ENCODE peak calls at places on chromosome 11, in ten cellular contexts. X is heart left ventricle, Z is hepatocyte, B is esophagus squamous epithelium, A is adrenal gland, M is GM23248, K is heart right ventricle, P is kidney, F is psoas muscle, G is uterus. W is an unnamed sample. For H3K36me3 and H3K4me1, the result is how much of the 10 kb centered on the place peaks cover.

GRCh38 chr11:82752801-82753200 is 19.1 kb upstream of the FAM181B start:
- DNase-seq in M (no peak), Z (no peak), G (no peak), X (no peak), K (no peak), A (no peak), P (no peak), B (no peak), F (no peak), W (no peak)

GRCh38 chr11:75351541-75352416 is at the start of gene ARRB1:
- DNase-seq in F (peak), X (peak), M (peak), Z (peak), G (peak), B (no peak), A (peak), P (peak), K (peak), W (peak)

GRCh38 chr11:22624742-22625447 is 728 bp downstream of the FANCF start:
- DNase-seq in P (peak), X (no peak), A (peak), M (peak), K (peak), Z (peak), F (peak), G (peak), B (peak), W (peak)

GRCh38 chr11:75334976-75335375 is 16.5 kb downstream of the ARRB1 start:
- DNase-seq in F (no peak), B (no peak), A (no peak), P (no peak), Z (no peak), M (no peak), G (no peak), K (no peak), X (no peak), W (no peak)

GRCh38 chr11:67371549-67372231 is 1.7 kb downstream of the CLCF1 start:
- DNase-seq in F (no peak), X (no peak), P (no peak), M (peak), G (peak), K (no peak), A (no peak), B (no peak), Z (peak), W (no peak)

GRCh38 chr11:132874638-132875037 is 657.7 kb downstream of the OPCML start:
- DNase-seq in M (peak), F (no peak), G (no peak), B (no peak), P (no peak), Z (peak), K (no peak), A (no peak), X (no peak), W (no peak)

GRCh38 chr11:132895340-132895739 is 637.0 kb downstream of the OPCML start:
- DNase-seq in M (peak), B (no peak), P (no peak), A (no peak), Z (peak), F (no peak), G (no peak), K (no peak), X (no peak), W (no peak)

GRCh38 chr11:19723572-19724342 is 11.1 kb downstream of the NAV2 start:
- DNase-seq in K (no peak), M (peak), A (peak), F (peak), X (no peak), Z (peak), G (peak), P (peak), B (no peak), W (peak)

GRCh38 chr11:88555018-88555828 is 217.7 kb upstream of the CTSC start:
- DNase-seq in X (no peak), G (peak), P (no peak), A (no peak), K (no peak), B (no peak), M (peak), F (no peak), Z (peak), W (no peak)

GRCh38 chr11:115164774-115165173 is 339.4 kb downstream of the CADM1 start:
- DNase-seq in K (no peak), F (no peak), Z (no peak), B (no peak), P (no peak), M (peak), X (no peak), G (no peak), A (peak), W (no peak)

GRCh38 chr11:44926036-44926435 is 24.6 kb downstream of the TP53I11 start:
- DNase-seq in G (no peak), Z (no peak), K (no peak), F (peak), A (no peak), X (no peak), B (no peak), M (no peak), P (no peak), W (no peak)

GRCh38 chr11:66126808-66127555 is 56.9 kb downstream of the PACS1 start:
- DNase-seq in K (peak), M (peak), X (peak), F (peak), Z (peak), A (no peak), B (no peak), P (peak), G (peak), W (peak)

GRCh38 chr11:66883021-66883968 is 26.4 kb downstream of the LRFN4 start:
- DNase-seq in X (peak), M (peak), A (peak), F (peak), K (no peak), B (no peak), G (no peak), P (peak), Z (peak), W (peak)

GRCh38 chr11:32713496-32713895 is 81.0 kb downstream of the CCDC73 start:
- DNase-seq in K (no peak), F (no peak), X (no peak), B (no peak), G (no peak), A (no peak), P (no peak), Z (peak), M (peak), W (no peak)

GRCh38 chr11:59787816-59788215 is 22.8 kb downstream of the MRPL16 start:
- DNase-seq in F (no peak), M (peak), G (no peak), X (no peak), B (no peak), Z (no peak), K (no peak), A (no peak), P (no peak), W (no peak)

GRCh38 chr11:32118025-32118974 is 27.4 kb downstream of the RCN1 start:
- DNase-seq in K (no peak), P (no peak), Z (no peak), G (no peak), M (peak), F (no peak), B (no peak), A (peak), X (no peak), W (no peak)

DNA sequence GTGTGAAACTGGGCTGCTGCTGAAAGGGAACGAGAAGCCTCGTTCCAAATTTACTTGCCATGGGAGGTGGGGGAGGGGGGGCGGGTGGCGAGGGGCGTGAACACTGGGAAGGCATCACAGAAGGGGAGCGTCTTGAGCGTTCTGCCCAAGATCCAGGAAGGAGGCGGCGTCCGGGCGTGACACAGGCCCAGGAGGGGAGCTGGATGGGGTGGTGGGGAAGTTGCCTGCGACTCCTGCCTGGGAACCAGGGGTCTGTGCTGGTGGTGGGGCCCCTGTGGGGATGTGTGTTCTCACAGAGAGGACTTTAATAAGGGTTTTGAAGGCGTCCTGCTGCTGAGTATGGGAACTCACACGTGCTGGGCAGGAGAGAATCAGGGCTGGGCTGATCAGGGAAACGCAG is 213.6 kb downstream of the CTTN start:
- DNase-seq in K (no peak), B (no peak), G (no peak), A (no peak), F (no peak), X (peak), Z (no peak), M (no peak), P (peak), W (no peak)
- H3K36me3 ChIP-seq in K (under half), B (under half), G (under half), A (under half), F (under half), X (under half), Z (under half), M (under half), P (under half), W (under half)

GRCh38 chr11:23679981-23680380 is 816.9 kb upstream of the LUZP2 start:
- DNase-seq in M (no peak), G (no peak), Z (no peak), B (no peak), X (peak), K (no peak), F (no peak), A (no peak), P (peak), W (no peak)
- H3K4me1 ChIP-seq in M (under half), G (under half), Z (under half), B (under half), X (under half), K (under half), F (under half), A (under half), P (under half), W (under half)

GRCh38 chr11:13277719-13278619 is at the start of gene BMAL1:
- DNase-seq in K (peak), B (no peak), M (peak), P (peak), X (peak), G (peak), A (peak), Z (peak), F (peak), W (no peak)

GRCh38 chr11:13278620-13279486 is 1.3 kb downstream of the BMAL1 start:
- DNase-seq in G (no peak), X (no peak), K (no peak), Z (peak), M (peak), A (peak), F (peak), B (no peak), P (peak), W (no peak)

GRCh38 chr11:13276454-13276851 is 1.1 kb upstream of the BMAL1 start:
- DNase-seq in M (no peak), G (no peak), K (no peak), P (no peak), A (no peak), B (no peak), X (no peak), Z (no peak), F (no peak), W (no peak)

GRCh38 chr11:13279487-13279834 is 1.9 kb downstream of the BMAL1 start:
- DNase-seq in M (no peak), G (no peak), P (no peak), X (no peak), B (no peak), F (no peak), Z (no peak), A (no peak), K (no peak), W (no peak)

DNA sequence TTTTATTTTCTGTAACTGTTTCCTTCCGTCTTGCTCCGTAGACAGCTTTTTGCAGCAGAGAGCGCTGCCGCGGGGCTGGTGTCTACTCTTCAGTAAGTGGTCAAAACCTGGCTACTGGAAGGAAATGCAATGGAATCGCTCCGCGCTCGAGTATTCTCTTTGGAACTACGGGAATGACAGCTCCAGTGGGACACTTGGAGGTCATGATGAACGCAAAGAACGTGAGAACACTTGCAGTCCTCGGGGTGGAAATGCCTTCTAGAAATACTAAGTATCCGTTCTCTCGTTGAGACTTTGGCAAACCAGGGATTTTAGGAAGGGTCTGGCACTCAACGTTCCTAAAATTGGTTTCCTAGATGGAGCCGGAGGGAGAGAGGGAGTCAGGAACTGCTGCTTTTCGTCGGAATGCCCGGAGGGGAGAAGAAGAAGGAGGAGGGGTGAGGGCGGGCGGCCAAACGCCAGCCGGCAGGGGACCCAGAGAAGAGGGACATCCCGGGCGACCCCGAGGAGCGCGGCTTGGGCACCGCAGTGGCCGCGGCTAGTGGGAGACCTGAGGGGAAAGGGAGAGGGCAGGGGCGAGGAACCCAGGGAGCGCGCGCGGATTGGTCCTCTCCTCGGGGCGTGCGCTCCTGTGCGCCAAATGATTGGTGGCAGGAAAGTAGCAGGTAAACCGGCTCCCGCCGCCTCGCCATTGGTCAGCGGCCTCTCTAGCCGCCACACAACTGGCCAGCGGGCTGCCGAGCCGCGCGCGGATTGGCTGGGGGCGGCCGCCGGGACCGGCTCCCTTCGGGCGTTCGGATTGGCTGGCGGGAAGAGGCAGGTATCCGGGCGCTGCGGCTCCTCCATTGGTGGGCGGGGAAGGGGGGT is 505 bp upstream of the BMAL1 start:
- DNase-seq in Z (peak), K (peak), P (peak), X (peak), A (peak), M (peak), F (peak), G (peak), B (peak), W (peak)
- H3K27ac ChIP-seq in Z (peak), K (peak), P (peak), X (peak), A (peak), M (peak), F (peak), G (peak), B (peak), W (peak)

GRCh38 chr11:2675540-2675939 is 24.3 kb downstream of the KCNQ1OT1 start:
- DNase-seq in P (peak), K (no peak), A (peak), Z (no peak), G (peak), F (no peak), B (no peak), M (no peak), X (no peak), W (no peak)
- H3K36me3 ChIP-seq in P (under half), K (under half), A (under half), Z (under half), G (under half), F (under half), B (under half), M (under half), X (under half), W (under half)

GRCh38 chr11:128506999-128507591 is 80.3 kb downstream of the ETS1 start:
- DNase-seq in B (peak), K (peak), F (peak), P (peak), G (peak), M (peak), A (peak), X (peak), Z (peak), W (no peak)
- H3K4me1 ChIP-seq in B (under half), K (half or more), F (half or more), P (under half), G (under half), M (half or more), A (half or more), X (half or more), Z (half or more), W (half or more)

GRCh38 chr11:69398529-69399492 is 82.7 kb upstream of the LINC01488 start:
- DNase-seq in K (no peak), A (no peak), X (no peak), B (no peak), M (peak), G (no peak), Z (peak), F (peak), P (peak), W (no peak)

GRCh38 chr11:69402251-69402892 is 79.1 kb upstream of the LINC01488 start:
- DNase-seq in P (peak), G (no peak), Z (no peak), X (no peak), F (no peak), K (no peak), M (no peak), B (no peak), A (no peak), W (no peak)

GRCh38 chr11:69401715-69402114 is 79.7 kb upstream of the LINC01488 start:
- DNase-seq in K (no peak), Z (no peak), X (no peak), F (no peak), P (no peak), M (no peak), B (no peak), A (no peak), G (no peak), W (no peak)

GRCh38 chr11:69400140-69400539 is 81.3 kb upstream of the LINC01488 start:
- DNase-seq in P (peak), M (no peak), F (no peak), A (no peak), B (no peak), Z (no peak), K (no peak), G (no peak), X (no peak), W (no peak)

GRCh38 chr11:69400769-69401590 is 80.5 kb upstream of the LINC01488 start:
- DNase-seq in G (no peak), A (no peak), B (no peak), K (no peak), P (peak), Z (no peak), X (no peak), F (no peak), M (no peak), W (no peak)
- H3K27ac ChIP-seq in G (no peak), A (no peak), B (no peak), K (no peak), P (no peak), Z (no peak), X (no peak), F (no peak), M (no peak), W (no peak)

DNA sequence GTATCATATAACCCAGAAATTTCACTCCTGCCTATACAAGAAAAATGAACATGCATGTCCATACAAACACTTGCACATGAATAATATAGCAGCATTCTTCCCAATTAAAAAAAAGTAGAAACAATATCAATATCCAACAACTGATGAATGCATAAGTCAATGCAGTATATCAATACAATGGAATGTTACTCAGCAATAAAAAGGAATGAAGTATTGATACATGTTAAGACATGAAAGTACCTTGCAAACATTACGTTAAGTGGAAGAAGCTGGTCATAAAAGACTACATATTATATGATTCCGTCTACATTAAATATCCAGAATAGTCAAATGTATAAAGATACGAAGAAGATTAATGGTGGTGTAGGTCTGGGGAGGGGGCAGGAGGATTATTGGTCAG is 73.9 kb upstream of the DRD2 start:
- DNase-seq in M (no peak), G (no peak), Z (no peak), A (no peak), P (no peak), F (no peak), K (no peak), B (no peak), X (no peak), W (no peak)
- H3K36me3 ChIP-seq in M (under half), G (under half), Z (under half), A (under half), P (under half), F (under half), K (under half), B (under half), X (under half), W (under half)

GRCh38 chr11:109978895-109979294 is 114.3 kb upstream of the ZC3H12C start:
- DNase-seq in X (no peak), P (no peak), A (no peak), F (no peak), G (no peak), B (no peak), K (no peak), M (no peak), Z (no peak), W (no peak)

GRCh38 chr11:109986488-109986887 is 106.7 kb upstream of the ZC3H12C start:
- DNase-seq in X (no peak), M (no peak), K (no peak), Z (no peak), F (no peak), A (no peak), P (no peak), G (no peak), B (no peak), W (no peak)

GRCh38 chr11:109984634-109985289 is 108.4 kb upstream of the ZC3H12C start:
- DNase-seq in P (no peak), K (no peak), Z (no peak), F (no peak), G (no peak), M (no peak), B (no peak), A (no peak), X (no peak), W (no peak)

GRCh38 chr11:109981028-109981636 is 112.1 kb upstream of the ZC3H12C start:
- DNase-seq in G (no peak), M (no peak), F (no peak), X (no peak), A (no peak), P (no peak), B (no peak), Z (peak), K (no peak), W (no peak)

DNA sequence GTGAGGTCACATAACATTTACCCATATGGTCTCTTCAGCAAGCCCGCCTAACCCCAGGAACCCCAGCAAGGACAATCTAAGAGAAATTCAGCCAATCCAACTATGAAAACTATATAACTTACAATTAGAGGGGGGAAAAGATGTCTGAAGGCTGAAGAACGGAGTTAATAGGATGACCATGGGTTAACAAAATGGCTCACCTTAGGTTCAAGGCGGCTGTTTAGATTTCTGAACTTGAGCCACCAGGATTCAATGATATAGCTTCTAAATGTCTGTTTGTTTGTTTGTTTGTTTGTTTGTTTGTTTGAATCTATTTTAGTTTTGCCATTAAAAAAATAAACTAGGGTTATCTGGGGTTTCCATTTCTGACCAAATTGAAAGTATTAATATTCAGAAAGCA is 109.8 kb upstream of the ZC3H12C start:
- DNase-seq in Z (no peak), F (no peak), M (no peak), B (no peak), X (no peak), G (no peak), K (no peak), A (no peak), P (no peak), W (no peak)
- H3K4me1 ChIP-seq in Z (under half), F (under half), M (under half), B (under half), X (under half), G (under half), K (under half), A (under half), P (under half), W (under half)

W was measured in naive thymus-derived CD4-positive, alpha-beta T cell.